ENCODE peak calls at places on chromosomes 5 and 9, in four cellular contexts. One of them, this sample, is unnamed.

GRCh38 chr9:113150670-113151591 is at the start of gene SLC31A2:
- DNase-seq in fibroblast of the aortic adventitia: peak
- DNase-seq in OCI-LY7: peak
- DNase-seq in foreskin fibroblast: peak
- DNase-seq in this sample: peak

GRCh38 chr9:101028346-101029299 is at the start of gene PLPPR1:
- DNase-seq in fibroblast of the aortic adventitia: peak
- DNase-seq in OCI-LY7: no peak
- DNase-seq in foreskin fibroblast: no peak
- DNase-seq in this sample: peak

GRCh38 chr5:23721336-23721735 is 213.9 kb downstream of the PRDM9 start:
- DNase-seq in fibroblast of the aortic adventitia: no peak
- DNase-seq in OCI-LY7: no peak
- DNase-seq in foreskin fibroblast: no peak
- DNase-seq in this sample: no peak

GRCh38 chr9:95003694-95004451 is 277.4 kb downstream of the AOPEP start:
- DNase-seq in fibroblast of the aortic adventitia: peak
- DNase-seq in OCI-LY7: no peak
- DNase-seq in foreskin fibroblast: peak
- DNase-seq in this sample: no peak

GRCh38 chr9:89837152-89837551 is 232.3 kb downstream of the GADD45G start:
- DNase-seq in fibroblast of the aortic adventitia: no peak
- DNase-seq in OCI-LY7: no peak
- DNase-seq in foreskin fibroblast: no peak
- DNase-seq in this sample: no peak

GRCh38 chr5:14928661-14929060 is 57.1 kb upstream of the ANKH start:
- DNase-seq in fibroblast of the aortic adventitia: no peak
- DNase-seq in OCI-LY7: no peak
- DNase-seq in foreskin fibroblast: peak
- DNase-seq in this sample: no peak

GRCh38 chr9:28779240-28779639 is 1206.0 kb upstream of the C9orf72 start:
- DNase-seq in fibroblast of the aortic adventitia: peak
- DNase-seq in OCI-LY7: no peak
- DNase-seq in foreskin fibroblast: no peak
- DNase-seq in this sample: no peak

GRCh38 chr9:122820490-122820845 is 7.9 kb downstream of the PDCL start:
- DNase-seq in fibroblast of the aortic adventitia: no peak
- DNase-seq in OCI-LY7: no peak
- DNase-seq in foreskin fibroblast: no peak
- DNase-seq in this sample: no peak

GRCh38 chr5:79235578-79236363 is at the start of gene JMY:
- DNase-seq in fibroblast of the aortic adventitia: peak
- DNase-seq in OCI-LY7: peak
- DNase-seq in foreskin fibroblast: peak
- DNase-seq in this sample: peak

GRCh38 chr5:138180183-138180782 is 1.4 kb downstream of the KIF20A start:
- DNase-seq in fibroblast of the aortic adventitia: peak
- DNase-seq in OCI-LY7: peak
- DNase-seq in foreskin fibroblast: peak
- DNase-seq in this sample: peak
- TF ChIP-seq CTCF in fibroblast of the aortic adventitia: peak
- TF ChIP-seq CTCF in OCI-LY7: peak
- TF ChIP-seq CTCF in foreskin fibroblast: peak
- TF ChIP-seq CTCF in this sample: peak

GRCh38 chr5:50440651-50441478 is at the start of gene EMB:
- DNase-seq in fibroblast of the aortic adventitia: peak
- DNase-seq in OCI-LY7: peak
- DNase-seq in foreskin fibroblast: no peak
- DNase-seq in this sample: peak
- TF ChIP-seq CTCF in fibroblast of the aortic adventitia: peak
- TF ChIP-seq CTCF in OCI-LY7: peak
- TF ChIP-seq CTCF in foreskin fibroblast: no peak
- TF ChIP-seq CTCF in this sample: peak

GRCh38 chr5:136892026-136892425 is 526.7 kb upstream of the TRPC7 start:
- DNase-seq in fibroblast of the aortic adventitia: no peak
- DNase-seq in OCI-LY7: no peak
- DNase-seq in foreskin fibroblast: no peak
- DNase-seq in this sample: no peak

GRCh38 chr5:136886623-136887022 is 521.3 kb upstream of the TRPC7 start:
- DNase-seq in fibroblast of the aortic adventitia: no peak
- DNase-seq in OCI-LY7: no peak
- DNase-seq in foreskin fibroblast: no peak
- DNase-seq in this sample: no peak

GRCh38 chr5:136890431-136891148 is 525.2 kb upstream of the TRPC7 start:
- DNase-seq in fibroblast of the aortic adventitia: no peak
- DNase-seq in OCI-LY7: no peak
- DNase-seq in foreskin fibroblast: no peak
- DNase-seq in this sample: no peak

GRCh38 chr5:136891601-136892000 is 526.3 kb upstream of the TRPC7 start:
- DNase-seq in fibroblast of the aortic adventitia: no peak
- DNase-seq in OCI-LY7: no peak
- DNase-seq in foreskin fibroblast: no peak
- DNase-seq in this sample: no peak

GRCh38 chr5:136891175-136891574 is 525.8 kb upstream of the TRPC7 start:
- DNase-seq in fibroblast of the aortic adventitia: no peak
- DNase-seq in OCI-LY7: no peak
- DNase-seq in foreskin fibroblast: no peak
- DNase-seq in this sample: no peak
- TF ChIP-seq CTCF in fibroblast of the aortic adventitia: peak
- TF ChIP-seq CTCF in OCI-LY7: no peak
- TF ChIP-seq CTCF in foreskin fibroblast: no peak
- TF ChIP-seq CTCF in this sample: no peak

GRCh38 chr5:77138981-77139380 is 51.9 kb upstream of the ZBED3 start:
- DNase-seq in fibroblast of the aortic adventitia: no peak
- DNase-seq in OCI-LY7: no peak
- DNase-seq in foreskin fibroblast: peak
- DNase-seq in this sample: no peak

GRCh38 chr5:77145666-77146065 is 58.6 kb upstream of the ZBED3 start:
- DNase-seq in fibroblast of the aortic adventitia: peak
- DNase-seq in OCI-LY7: no peak
- DNase-seq in foreskin fibroblast: peak
- DNase-seq in this sample: no peak

GRCh38 chr5:77144837-77145139 is 57.7 kb upstream of the ZBED3 start:
- DNase-seq in fibroblast of the aortic adventitia: no peak
- DNase-seq in OCI-LY7: no peak
- DNase-seq in foreskin fibroblast: no peak
- DNase-seq in this sample: no peak

GRCh38 chr5:77143998-77144836 is 57.1 kb upstream of the ZBED3 start:
- DNase-seq in fibroblast of the aortic adventitia: peak
- DNase-seq in OCI-LY7: peak
- DNase-seq in foreskin fibroblast: peak
- DNase-seq in this sample: peak

DNA sequence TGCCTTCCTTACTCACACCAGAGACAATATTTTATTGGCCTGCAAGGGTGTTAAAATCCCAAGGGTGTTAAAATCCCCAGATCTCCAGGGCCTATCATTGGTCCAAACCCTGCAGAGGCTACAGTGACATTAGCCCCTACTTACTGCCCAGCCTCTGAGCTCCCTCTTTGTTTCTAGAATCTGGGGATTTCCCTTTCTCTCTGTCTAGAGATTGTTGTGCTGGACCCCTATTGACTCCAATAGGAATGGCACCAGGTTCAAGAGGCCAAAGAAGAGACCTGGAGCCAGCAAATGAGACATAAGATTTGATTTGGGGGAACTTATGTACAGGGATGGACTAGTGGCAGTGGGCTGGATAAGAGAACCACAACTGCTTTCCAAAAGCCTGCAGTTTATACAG is 53.3 kb upstream of the ZBED3 start:
- DNase-seq in fibroblast of the aortic adventitia: no peak
- DNase-seq in OCI-LY7: no peak
- DNase-seq in foreskin fibroblast: no peak
- DNase-seq in this sample: no peak
- TF ChIP-seq CTCF in fibroblast of the aortic adventitia: no peak
- TF ChIP-seq CTCF in OCI-LY7: no peak
- TF ChIP-seq CTCF in foreskin fibroblast: no peak
- TF ChIP-seq CTCF in this sample: no peak

DNA sequence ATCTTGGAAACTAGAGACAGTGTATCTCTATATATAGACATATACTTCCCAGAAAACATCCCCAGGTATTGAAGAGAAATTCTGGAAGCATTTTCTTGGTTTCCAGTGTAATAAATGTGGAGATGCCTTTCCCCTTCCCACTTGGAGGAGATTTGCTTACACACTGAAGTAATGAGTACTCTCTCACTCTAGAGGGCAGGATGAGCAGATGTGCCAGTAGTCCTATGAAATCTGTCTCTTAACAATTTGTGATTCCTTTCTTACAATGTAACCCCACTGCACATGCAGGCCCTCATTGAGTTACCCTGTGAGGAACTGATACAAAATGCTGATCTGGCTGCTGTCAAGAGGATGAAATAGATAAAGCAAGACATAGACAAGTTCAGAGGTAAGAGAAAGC is 567.2 kb downstream of the SLCO4C1 start:
- DNase-seq in fibroblast of the aortic adventitia: no peak
- DNase-seq in OCI-LY7: no peak
- DNase-seq in foreskin fibroblast: no peak
- DNase-seq in this sample: no peak
- TF ChIP-seq CTCF in fibroblast of the aortic adventitia: no peak
- TF ChIP-seq CTCF in OCI-LY7: peak
- TF ChIP-seq CTCF in foreskin fibroblast: no peak
- TF ChIP-seq CTCF in this sample: peak

GRCh38 chr9:128637656-128638055 is 19.0 kb downstream of the DYNC2I2 start:
- DNase-seq in fibroblast of the aortic adventitia: no peak
- DNase-seq in OCI-LY7: no peak
- DNase-seq in foreskin fibroblast: peak
- DNase-seq in this sample: no peak

GRCh38 chr9:128636556-128637530 is 19.8 kb downstream of the DYNC2I2 start:
- DNase-seq in fibroblast of the aortic adventitia: no peak
- DNase-seq in OCI-LY7: no peak
- DNase-seq in foreskin fibroblast: no peak
- DNase-seq in this sample: no peak

GRCh38 chr9:128635266-128636023 is 21.2 kb downstream of the DYNC2I2 start:
- DNase-seq in fibroblast of the aortic adventitia: peak
- DNase-seq in OCI-LY7: no peak
- DNase-seq in foreskin fibroblast: peak
- DNase-seq in this sample: peak

GRCh38 chr9:128634651-128635262 is 21.9 kb downstream of the DYNC2I2 start:
- DNase-seq in fibroblast of the aortic adventitia: no peak
- DNase-seq in OCI-LY7: no peak
- DNase-seq in foreskin fibroblast: no peak
- DNase-seq in this sample: no peak

GRCh38 chr9:128636024-128636390 is 20.6 kb downstream of the DYNC2I2 start:
- DNase-seq in fibroblast of the aortic adventitia: no peak
- DNase-seq in OCI-LY7: no peak
- DNase-seq in foreskin fibroblast: no peak
- DNase-seq in this sample: no peak
- TF ChIP-seq CTCF in fibroblast of the aortic adventitia: no peak
- TF ChIP-seq CTCF in OCI-LY7: no peak
- TF ChIP-seq CTCF in foreskin fibroblast: no peak
- TF ChIP-seq CTCF in this sample: no peak

GRCh38 chr5:88824892-88825781 is 57.8 kb downstream of the MEF2C start:
- DNase-seq in fibroblast of the aortic adventitia: peak
- DNase-seq in OCI-LY7: no peak
- DNase-seq in foreskin fibroblast: no peak
- DNase-seq in this sample: no peak

GRCh38 chr5:88825782-88826110 is 57.2 kb downstream of the MEF2C start:
- DNase-seq in fibroblast of the aortic adventitia: no peak
- DNase-seq in OCI-LY7: no peak
- DNase-seq in foreskin fibroblast: no peak
- DNase-seq in this sample: no peak

GRCh38 chr5:88829053-88829452 is 53.9 kb downstream of the MEF2C start:
- DNase-seq in fibroblast of the aortic adventitia: peak
- DNase-seq in OCI-LY7: peak
- DNase-seq in foreskin fibroblast: no peak
- DNase-seq in this sample: no peak

GRCh38 chr5:88827997-88828396 is 55.0 kb downstream of the MEF2C start:
- DNase-seq in fibroblast of the aortic adventitia: no peak
- DNase-seq in OCI-LY7: no peak
- DNase-seq in foreskin fibroblast: no peak
- DNase-seq in this sample: no peak

DNA sequence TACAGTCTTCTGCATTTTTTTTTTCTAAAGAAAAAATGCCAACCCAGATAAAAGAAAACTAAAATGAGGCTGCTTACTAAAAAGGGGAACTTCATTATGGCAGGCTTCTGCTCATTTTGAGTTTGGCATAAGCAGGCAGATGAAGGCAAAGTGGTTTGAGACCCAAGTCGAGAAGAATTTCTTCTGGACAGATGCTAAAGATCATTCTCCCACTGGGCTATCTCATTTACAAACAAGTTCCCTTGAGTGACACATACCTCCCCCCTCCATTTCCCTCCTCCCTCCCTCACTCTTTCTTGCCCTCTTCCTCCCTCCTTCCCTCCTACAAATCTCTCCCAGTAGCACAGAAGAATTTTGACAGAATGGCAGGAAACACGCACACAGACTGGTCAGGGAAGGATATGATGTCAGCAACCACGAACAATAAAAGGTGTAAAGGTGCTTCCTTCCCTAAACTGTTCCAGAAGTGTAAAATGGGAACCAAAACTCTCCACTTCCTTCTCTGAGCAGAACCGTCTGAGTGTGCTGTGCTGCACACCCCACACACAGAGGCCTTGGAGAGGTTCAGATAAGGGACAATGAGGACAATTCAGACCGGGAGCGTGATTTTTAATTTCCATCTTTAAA is 55.9 kb downstream of the MEF2C start:
- DNase-seq in fibroblast of the aortic adventitia: peak
- DNase-seq in OCI-LY7: peak
- DNase-seq in foreskin fibroblast: peak
- DNase-seq in this sample: no peak
- TF ChIP-seq CTCF in fibroblast of the aortic adventitia: no peak
- TF ChIP-seq CTCF in OCI-LY7: no peak
- TF ChIP-seq CTCF in foreskin fibroblast: no peak
- TF ChIP-seq CTCF in this sample: no peak

GRCh38 chr5:131151216-131151615 is 13.8 kb downstream of the HINT1 start:
- DNase-seq in fibroblast of the aortic adventitia: no peak
- DNase-seq in OCI-LY7: no peak
- DNase-seq in foreskin fibroblast: no peak
- DNase-seq in this sample: no peak
- TF ChIP-seq CTCF in fibroblast of the aortic adventitia: no peak
- TF ChIP-seq CTCF in OCI-LY7: peak
- TF ChIP-seq CTCF in foreskin fibroblast: no peak
- TF ChIP-seq CTCF in this sample: no peak

DNA sequence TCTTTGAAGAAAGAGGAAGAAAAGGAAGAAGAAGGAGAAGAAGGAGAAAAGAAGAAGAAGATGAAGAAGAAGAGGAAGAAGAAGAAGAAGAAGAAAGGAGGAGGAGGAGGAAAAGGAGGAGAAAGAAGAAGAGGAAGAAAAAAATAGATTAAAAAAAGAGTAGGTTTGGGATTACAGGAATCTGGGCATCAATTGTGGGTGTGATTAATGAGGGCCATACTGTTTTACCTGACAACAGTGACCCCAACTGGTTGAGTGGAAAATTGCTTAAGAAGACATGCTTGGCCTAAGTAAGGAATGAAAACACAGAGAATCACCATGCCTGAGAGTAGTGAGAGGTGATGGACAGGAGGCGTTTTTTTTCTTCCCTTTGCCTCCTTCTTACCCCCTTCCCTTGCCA is 114.6 kb downstream of the FAM170A start:
- DNase-seq in fibroblast of the aortic adventitia: peak
- DNase-seq in OCI-LY7: peak
- DNase-seq in foreskin fibroblast: no peak
- DNase-seq in this sample: peak
- TF ChIP-seq CTCF in fibroblast of the aortic adventitia: peak
- TF ChIP-seq CTCF in OCI-LY7: peak
- TF ChIP-seq CTCF in foreskin fibroblast: peak
- TF ChIP-seq CTCF in this sample: peak

This sample was measured in neural crest cell.